ENCODE peak calls at places on chromosomes 3 and 15, in six cellular contexts. U is PC-3, T is GM23338, W is MM.1S, O is neural progenitor cell, P is SK-N-SH. F is an unnamed sample. For H3F3A, the result is how much of the 10 kb centered on the place peaks cover.

GRCh38 chr3:128432301-128432897 is 34.3 kb downstream of the DNAJB8 start:
- DNase-seq in P (peak), W (no peak), O (peak), U (peak), T (peak), F (no peak)

GRCh38 chr3:194838236-194838635 is 152.6 kb downstream of the FAM43A start:
- DNase-seq in P (peak), W (no peak), O (no peak), T (no peak), U (no peak), F (no peak)

GRCh38 chr15:83784975-83785374 is 131.1 kb downstream of the ADAMTSL3 start:
- DNase-seq in U (peak), O (no peak), T (no peak), P (no peak), W (no peak), F (no peak)

GRCh38 chr15:24917431-24917830 is 37.4 kb upstream of the SNRPN start:
- DNase-seq in T (peak), P (no peak), O (no peak), U (no peak), W (no peak), F (no peak)

GRCh38 chr3:62226601-62227339 is 146.6 kb downstream of the FEZF2 start:
- DNase-seq in U (no peak), P (no peak), W (peak), T (no peak), O (no peak), F (no peak)

GRCh38 chr3:16290007-16290826 is 25.2 kb downstream of the OXNAD1 start:
- DNase-seq in U (peak), T (peak), P (peak), W (peak), O (peak), F (peak)

GRCh38 chr3:80771085-80771484 is 990.4 kb downstream of the GBE1 start:
- DNase-seq in O (no peak), P (peak), T (no peak), W (no peak), U (peak), F (peak)

GRCh38 chr3:129085818-129086217 is 25.2 kb downstream of the GP9 start:
- DNase-seq in P (no peak), U (no peak), O (no peak), W (no peak), T (no peak), F (no peak)

GRCh38 chr3:122941233-122942206 is 86.0 kb downstream of the SEMA5B start:
- DNase-seq in W (no peak), O (no peak), U (no peak), T (no peak), P (no peak), F (peak)

GRCh38 chr3:31957106-31957505 is 24.0 kb downstream of the OSBPL10 start:
- DNase-seq in W (no peak), O (no peak), T (no peak), P (no peak), U (no peak), F (no peak)

GRCh38 chr3:31953636-31954035 is 27.4 kb downstream of the OSBPL10 start:
- DNase-seq in U (no peak), O (no peak), W (no peak), T (no peak), P (no peak), F (no peak)

GRCh38 chr3:31952205-31952604 is 28.9 kb downstream of the OSBPL10 start:
- DNase-seq in O (no peak), W (peak), T (no peak), U (no peak), P (no peak), F (no peak)

GRCh38 chr3:31955581-31955980 is 25.5 kb downstream of the OSBPL10 start:
- DNase-seq in W (peak), U (no peak), P (no peak), O (no peak), T (no peak), F (no peak)

GRCh38 chr3:31953091-31953490 is 28.0 kb downstream of the OSBPL10 start:
- DNase-seq in P (no peak), O (no peak), W (peak), T (no peak), U (no peak), F (no peak)
- H3F3A ChIP-seq in P (under half), O (under half), W (under half), T (under half), U (under half), F (under half)

DNA sequence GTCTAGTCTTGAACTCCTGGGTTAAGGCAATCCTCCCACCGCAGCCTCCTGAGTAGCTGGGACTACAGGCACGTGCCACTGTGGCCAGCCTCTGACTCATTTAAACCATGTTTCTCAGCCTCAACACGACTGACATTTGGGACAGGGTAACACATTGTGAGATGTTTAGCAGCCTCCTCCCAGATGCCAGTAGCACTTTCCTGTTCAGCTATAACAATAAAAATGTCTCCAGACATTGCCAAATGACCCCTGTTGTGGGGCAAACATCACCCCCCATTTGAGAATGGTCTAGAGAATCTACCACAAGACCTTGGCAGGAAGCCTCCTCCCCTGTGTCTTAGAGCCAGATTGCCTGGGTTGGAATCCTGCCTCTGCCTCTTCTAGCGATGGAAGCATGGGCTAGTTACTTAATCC is 8.4 kb downstream of the TMEM40 start:
- DNase-seq in T (no peak), U (peak), P (no peak), O (no peak), W (no peak), F (peak)
- TF ChIP-seq EZH2phosphoT487 in T (no peak), U (no peak), P (no peak), O (no peak), W (no peak), F (no peak)

GRCh38 chr3:195911946-195912270 is 3.6 kb upstream of the TNK2 start:
- DNase-seq in T (no peak), O (no peak), U (peak), W (no peak), P (no peak), F (peak)

GRCh38 chr3:195909645-195910498 is 1.5 kb upstream of the TNK2 start:
- DNase-seq in U (peak), O (peak), W (peak), T (peak), P (peak), F (peak)

GRCh38 chr3:195909294-195909644 is 918 bp upstream of the TNK2 start:
- DNase-seq in W (no peak), P (no peak), U (peak), T (peak), O (peak), F (peak)

GRCh38 chr3:195910499-195910845 is 2.1 kb upstream of the TNK2 start:
- DNase-seq in T (no peak), O (no peak), U (no peak), W (no peak), P (no peak), F (no peak)

DNA sequence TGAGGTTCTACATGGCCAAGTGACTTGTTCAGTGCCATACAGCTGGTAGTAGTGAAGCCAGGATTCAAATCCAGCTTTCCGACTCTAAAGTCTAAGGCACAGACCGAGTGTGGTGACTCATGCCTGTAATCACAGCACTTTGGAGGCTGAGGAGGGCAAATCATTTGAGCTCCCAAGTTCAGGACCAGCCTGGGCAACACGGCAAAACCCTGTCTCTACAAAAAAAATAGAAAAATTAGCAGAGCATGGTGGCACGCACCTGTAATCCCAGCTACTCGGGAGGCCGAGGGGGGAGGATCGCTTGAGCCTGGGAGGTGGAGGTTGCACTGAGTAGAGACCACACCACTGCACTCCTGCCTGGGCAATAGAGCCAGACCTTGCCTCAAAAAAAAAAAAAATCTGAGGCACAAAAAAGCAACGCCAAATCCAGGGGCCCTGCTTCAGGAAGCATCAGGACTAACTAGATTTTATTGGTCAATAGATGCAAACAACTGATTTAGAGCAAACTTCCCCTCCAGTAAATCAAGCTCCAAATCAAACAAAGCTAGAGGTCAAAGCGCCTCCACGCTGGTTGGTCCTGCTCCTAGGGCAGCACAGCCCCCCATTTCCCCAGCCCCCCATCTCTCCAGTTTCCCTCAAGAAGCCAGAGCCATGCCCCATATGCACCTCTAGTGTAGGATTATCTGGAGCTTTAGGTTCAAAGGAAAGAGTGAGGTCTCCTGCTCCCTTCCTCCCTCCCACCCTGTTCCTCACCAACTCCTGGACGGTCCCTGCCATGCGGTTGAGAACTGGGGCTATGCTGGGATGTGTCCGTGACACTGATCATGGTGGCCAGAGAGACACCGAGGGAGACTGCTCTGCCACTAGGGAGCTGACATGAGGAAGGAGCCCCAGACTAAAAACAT is 2.9 kb upstream of the TNK2 start:
- DNase-seq in U (no peak), P (no peak), O (no peak), W (no peak), T (no peak), F (peak)
- H3F3A ChIP-seq in U (under half), P (under half), O (under half), W (under half), T (under half), F (under half)

GRCh38 chr3:119950666-119951325 is 143.5 kb downstream of the GSK3B start:
- DNase-seq in T (peak), P (no peak), U (no peak), O (no peak), W (no peak), F (no peak)
- TF ChIP-seq EZH2phosphoT487 in T (no peak), P (no peak), U (no peak), O (no peak), W (no peak), F (no peak)

GRCh38 chr15:100858294-100858693 is 21.3 kb upstream of the ALDH1A3 start:
- DNase-seq in T (no peak), U (no peak), P (no peak), O (no peak), W (no peak), F (no peak)
- H3F3A ChIP-seq in T (under half), U (under half), P (under half), O (under half), W (under half), F (under half)

F was measured in GM23248.